ENCODE peak calls at places on chromosomes 4 and X, in six cellular contexts. I is stimulated activated CD4-positive, alpha-beta T cell treated with anti-CD3 and anti-CD28 coated beads, Interleukin-15, amount 100 ng/mL, for 24 hours; O is substantia nigra; N is anterior cingulate cortex; L is NCI-H1092 treated with DMSO at 0.1 percent for 48 hours; H is activated CD4-positive, alpha-beta T cell treated with anti-CD3 and anti-CD28 coated beads, Interleukin-2, amount 10 ng/mL, durations not matched to agents 7 days and 5 days. Y is an unnamed sample.

GRCh38 chr4:140971077-140971792 is 162.0 kb downstream of the RNF150 start:
- DNase-seq in I (no peak), O (no peak), N (no peak), L (no peak), H (no peak), Y (no peak)

GRCh38 chr4:13640149-13640671 is 12.7 kb upstream of the BOD1L1 start:
- DNase-seq in I (no peak), O (no peak), N (no peak), L (no peak), H (no peak), Y (no peak)

GRCh38 chr4:53185853-53186590 is 179.8 kb downstream of the SCFD2 start:
- DNase-seq in I (no peak), O (no peak), N (no peak), L (no peak), H (no peak), Y (no peak)

GRCh38 chr4:77500801-77501200 is 104.8 kb upstream of the CXCL13 start:
- DNase-seq in I (no peak), O (no peak), N (no peak), L (no peak), H (no peak), Y (no peak)

GRCh38 chrX:51825432-51825831 is 68.0 kb upstream of the MAGED1 start:
- DNase-seq in I (no peak), O (no peak), N (no peak), L (no peak), H (no peak), Y (no peak)

GRCh38 chr4:89242864-89243740 is 64.5 kb downstream of the GPRIN3 start:
- DNase-seq in I (no peak), O (no peak), N (no peak), L (peak), H (peak), Y (no peak)

GRCh38 chrX:2500681-2501151 is at the start of the genes DHRSX and ZBED1:
- DNase-seq in I (peak), O (no peak), N (no peak), L (no peak), H (peak), Y (peak)

GRCh38 chr4:55910140-55910539 is 38.6 kb upstream of the CEP135 start:
- DNase-seq in I (no peak), O (no peak), N (no peak), L (no peak), H (no peak), Y (no peak)

GRCh38 chrX:18701621-18702361 is 5.7 kb upstream of the PPEF1 start:
- DNase-seq in I (no peak), O (no peak), N (no peak), L (no peak), H (no peak), Y (no peak)

GRCh38 chrX:53356186-53356585 is 66.3 kb downstream of the SMC1A start:
- DNase-seq in I (no peak), O (no peak), N (no peak), L (no peak), H (no peak), Y (no peak)

GRCh38 chr4:8241895-8242696 is 27.5 kb upstream of the HTRA3 start:
- DNase-seq in I (peak), O (peak), N (peak), L (peak), H (peak), Y (peak)

GRCh38 chrX:53990201-53990600 is 54.1 kb downstream of the PHF8 start:
- DNase-seq in I (no peak), O (no peak), N (no peak), L (no peak), H (no peak), Y (no peak)

GRCh38 chrX:137568741-137569469 is 3.0 kb downstream of the ZIC3 start:
- DNase-seq in I (no peak), O (no peak), N (no peak), L (peak), H (no peak), Y (no peak)

GRCh38 chr4:181219783-181220416 is 1023.3 kb upstream of the TENM3 start:
- DNase-seq in I (no peak), O (no peak), N (no peak), L (no peak), H (no peak), Y (no peak)

GRCh38 chr4:152709675-152710438 is 30.1 kb upstream of the TMEM154 start:
- DNase-seq in I (no peak), O (no peak), N (no peak), L (no peak), H (no peak), Y (no peak)

GRCh38 chr4:11106190-11106589 is 322.5 kb downstream of the HS3ST1 start:
- DNase-seq in I (no peak), O (no peak), N (no peak), L (no peak), H (no peak), Y (no peak)

GRCh38 chr4:7068883-7069282 is 1.0 kb upstream of the GRPEL1 start:
- DNase-seq in I (peak), O (no peak), N (no peak), L (peak), H (no peak), Y (no peak)

GRCh38 chr4:73847507-73848182 is 5.5 kb upstream of the PF4V1 start:
- DNase-seq in I (no peak), O (no peak), N (no peak), L (no peak), H (no peak), Y (no peak)

GRCh38 chr4:150150545-150151156 is 72.4 kb downstream of the DCLK2 start:
- DNase-seq in I (no peak), O (no peak), N (peak), L (no peak), H (no peak), Y (no peak)

GRCh38 chr4:29853843-29854242 is 866.3 kb upstream of the PCDH7 start:
- DNase-seq in I (no peak), O (no peak), N (no peak), L (peak), H (no peak), Y (no peak)

GRCh38 chr4:94582517-94582916 is 130.8 kb downstream of the PDLIM5 start:
- DNase-seq in I (no peak), O (no peak), N (no peak), L (no peak), H (no peak), Y (no peak)

GRCh38 chr4:17450431-17450830 is 61.5 kb downstream of the QDPR start:
- DNase-seq in I (no peak), O (no peak), N (no peak), L (no peak), H (no peak), Y (no peak)

GRCh38 chr4:144591401-144591800 is 54.6 kb upstream of the HHIP start:
- DNase-seq in I (no peak), O (no peak), N (no peak), L (no peak), H (no peak), Y (no peak)

GRCh38 chr4:36168127-36168898 is 76.0 kb downstream of the ARAP2 start:
- DNase-seq in I (no peak), O (no peak), N (no peak), L (no peak), H (no peak), Y (no peak)

GRCh38 chr4:58113083-58113482 is 1002.9 kb upstream of the IGFBP7 start:
- DNase-seq in I (no peak), O (no peak), N (no peak), L (no peak), H (no peak), Y (no peak)

Y was measured in activated gamma-delta T cell treated with anti-CD3 and anti-CD28 coated beads, Interleukin-2, amount 50 U/mL, for 16 hours.